ENCODE peak calls at places on chromosomes 5 and 9, in nine cellular contexts. One of them, this sample, is unnamed.

GRCh38 chr9:92393686-92394085 is 10.7 kb downstream of the OGN start:
- DNase-seq in PC-3: no peak
- DNase-seq in tibial artery: peak
- DNase-seq in A549: no peak
- DNase-seq in fibroblast of pulmonary artery: peak
- DNase-seq in bronchial epithelial cell: no peak
- DNase-seq in epithelial cell of proximal tubule: no peak
- DNase-seq in endodermal cell: no peak
- DNase-seq in cardiac muscle cell: peak
- DNase-seq in this sample: no peak

GRCh38 chr9:33867747-33868429 is 50.9 kb downstream of the UBE2R2 start:
- DNase-seq in A549: no peak
- DNase-seq in bronchial epithelial cell: no peak
- DNase-seq in cardiac muscle cell: no peak
- DNase-seq in fibroblast of pulmonary artery: peak
- DNase-seq in tibial artery: peak
- DNase-seq in epithelial cell of proximal tubule: no peak
- DNase-seq in PC-3: no peak
- DNase-seq in endodermal cell: no peak
- DNase-seq in this sample: no peak

GRCh38 chr5:135887447-135887864 is 8.2 kb downstream of the IL9 start:
- DNase-seq in bronchial epithelial cell: peak
- DNase-seq in fibroblast of pulmonary artery: peak
- DNase-seq in epithelial cell of proximal tubule: no peak
- DNase-seq in endodermal cell: peak
- DNase-seq in A549: peak
- DNase-seq in cardiac muscle cell: peak
- DNase-seq in tibial artery: no peak
- DNase-seq in PC-3: peak
- DNase-seq in this sample: peak

GRCh38 chr9:86664603-86665002 is 282.7 kb downstream of the GAS1 start:
- DNase-seq in PC-3: no peak
- DNase-seq in epithelial cell of proximal tubule: no peak
- DNase-seq in bronchial epithelial cell: no peak
- DNase-seq in A549: no peak
- DNase-seq in fibroblast of pulmonary artery: no peak
- DNase-seq in endodermal cell: no peak
- DNase-seq in tibial artery: no peak
- DNase-seq in cardiac muscle cell: peak
- DNase-seq in this sample: no peak

GRCh38 chr5:62732677-62733121 is 154.1 kb downstream of the LRRC70 start:
- DNase-seq in tibial artery: no peak
- DNase-seq in endodermal cell: no peak
- DNase-seq in PC-3: peak
- DNase-seq in cardiac muscle cell: peak
- DNase-seq in epithelial cell of proximal tubule: no peak
- DNase-seq in A549: no peak
- DNase-seq in fibroblast of pulmonary artery: peak
- DNase-seq in bronchial epithelial cell: no peak
- DNase-seq in this sample: no peak

GRCh38 chr9:132497731-132498130 is 84.7 kb upstream of the BARHL1 start:
- DNase-seq in A549: no peak
- DNase-seq in endodermal cell: no peak
- DNase-seq in PC-3: no peak
- DNase-seq in tibial artery: no peak
- DNase-seq in epithelial cell of proximal tubule: no peak
- DNase-seq in cardiac muscle cell: no peak
- DNase-seq in bronchial epithelial cell: no peak
- DNase-seq in fibroblast of pulmonary artery: no peak
- DNase-seq in this sample: no peak

GRCh38 chr5:13567819-13568218 is 376.7 kb downstream of the DNAH5 start:
- DNase-seq in bronchial epithelial cell: peak
- DNase-seq in tibial artery: no peak
- DNase-seq in A549: no peak
- DNase-seq in PC-3: peak
- DNase-seq in epithelial cell of proximal tubule: peak
- DNase-seq in fibroblast of pulmonary artery: no peak
- DNase-seq in endodermal cell: no peak
- DNase-seq in cardiac muscle cell: no peak
- DNase-seq in this sample: peak

GRCh38 chr5:127960126-127960744 is 123.3 kb upstream of the SLC12A2 start:
- DNase-seq in fibroblast of pulmonary artery: peak
- DNase-seq in A549: no peak
- DNase-seq in epithelial cell of proximal tubule: no peak
- DNase-seq in bronchial epithelial cell: no peak
- DNase-seq in cardiac muscle cell: peak
- DNase-seq in PC-3: no peak
- DNase-seq in tibial artery: no peak
- DNase-seq in endodermal cell: no peak
- DNase-seq in this sample: no peak

GRCh38 chr9:127179633-127180401 is 57.4 kb upstream of the ANGPTL2 start:
- DNase-seq in cardiac muscle cell: no peak
- DNase-seq in fibroblast of pulmonary artery: no peak
- DNase-seq in tibial artery: no peak
- DNase-seq in bronchial epithelial cell: no peak
- DNase-seq in PC-3: no peak
- DNase-seq in epithelial cell of proximal tubule: no peak
- DNase-seq in endodermal cell: peak
- DNase-seq in A549: no peak
- DNase-seq in this sample: no peak

GRCh38 chr5:137217599-137218200 is 281.4 kb downstream of the SPOCK1 start:
- DNase-seq in bronchial epithelial cell: peak
- DNase-seq in endodermal cell: no peak
- DNase-seq in epithelial cell of proximal tubule: peak
- DNase-seq in A549: no peak
- DNase-seq in fibroblast of pulmonary artery: peak
- DNase-seq in cardiac muscle cell: peak
- DNase-seq in tibial artery: no peak
- DNase-seq in PC-3: peak
- DNase-seq in this sample: peak

DNA sequence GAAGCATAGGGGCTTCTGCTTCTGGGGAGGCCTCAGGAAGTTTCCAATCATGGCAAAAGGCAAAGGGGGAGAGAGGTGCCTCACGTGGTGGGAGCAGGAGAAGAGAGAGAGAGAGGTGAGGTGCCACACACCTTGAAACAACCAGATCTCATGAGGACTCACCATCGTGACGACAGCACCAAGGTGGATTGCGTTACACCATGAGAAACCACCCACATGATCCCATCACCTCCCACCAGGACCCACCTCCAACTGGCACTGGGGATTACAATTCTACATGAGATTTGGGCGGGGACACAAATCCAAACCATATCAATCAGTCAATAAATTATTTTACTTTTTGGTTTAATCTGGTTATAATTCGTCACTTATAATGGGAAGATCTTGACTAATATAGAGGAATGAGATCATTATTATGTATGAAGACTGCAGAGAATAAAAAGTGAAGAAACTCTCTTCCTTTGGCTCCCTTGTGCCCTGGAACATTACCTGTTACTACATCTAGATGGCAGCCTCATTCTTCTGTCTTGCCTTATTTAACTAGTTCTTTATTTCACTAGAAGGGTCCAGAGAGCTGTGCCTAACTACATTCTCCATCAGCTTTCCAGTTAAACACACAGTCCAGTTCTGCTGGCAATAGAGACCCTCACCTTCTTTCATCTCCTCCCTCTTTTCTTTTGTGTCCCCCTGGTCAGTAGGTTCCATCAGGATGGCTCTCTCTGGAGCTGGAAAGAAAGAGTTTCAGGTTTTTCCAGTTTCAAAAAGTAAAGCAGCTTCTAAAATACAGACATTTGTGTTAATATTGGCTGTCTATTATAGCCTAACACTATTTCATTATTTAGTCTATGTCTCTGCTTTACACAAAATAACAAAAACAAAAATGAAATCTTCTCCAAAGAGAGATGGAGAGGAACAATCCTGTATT is 21.7 kb upstream of the SPINK7 start:
- DNase-seq in tibial artery: no peak
- DNase-seq in endodermal cell: peak
- DNase-seq in bronchial epithelial cell: peak
- DNase-seq in fibroblast of pulmonary artery: peak
- DNase-seq in A549: no peak
- DNase-seq in epithelial cell of proximal tubule: no peak
- DNase-seq in cardiac muscle cell: peak
- DNase-seq in PC-3: peak
- DNase-seq in this sample: peak
- TF ChIP-seq CTCF in tibial artery: no peak
- TF ChIP-seq CTCF in endodermal cell: peak
- TF ChIP-seq CTCF in bronchial epithelial cell: peak
- TF ChIP-seq CTCF in fibroblast of pulmonary artery: peak
- TF ChIP-seq CTCF in A549: peak
- TF ChIP-seq CTCF in epithelial cell of proximal tubule: peak
- TF ChIP-seq CTCF in cardiac muscle cell: peak
- TF ChIP-seq CTCF in PC-3: peak
- TF ChIP-seq CTCF in this sample: peak

GRCh38 chr9:136529516-136530471 is 16.1 kb downstream of the NOTCH1 start:
- DNase-seq in endodermal cell: no peak
- DNase-seq in PC-3: no peak
- DNase-seq in epithelial cell of proximal tubule: no peak
- DNase-seq in A549: no peak
- DNase-seq in cardiac muscle cell: no peak
- DNase-seq in fibroblast of pulmonary artery: peak
- DNase-seq in tibial artery: no peak
- DNase-seq in bronchial epithelial cell: no peak
- DNase-seq in this sample: no peak
- H3K4me3 ChIP-seq in endodermal cell: no peak
- H3K4me3 ChIP-seq in PC-3: no peak
- H3K4me3 ChIP-seq in epithelial cell of proximal tubule: no peak
- H3K4me3 ChIP-seq in A549: no peak
- H3K4me3 ChIP-seq in cardiac muscle cell: no peak
- H3K4me3 ChIP-seq in fibroblast of pulmonary artery: no peak
- H3K4me3 ChIP-seq in tibial artery: no peak
- H3K4me3 ChIP-seq in bronchial epithelial cell: no peak
- H3K4me3 ChIP-seq in this sample: no peak

DNA sequence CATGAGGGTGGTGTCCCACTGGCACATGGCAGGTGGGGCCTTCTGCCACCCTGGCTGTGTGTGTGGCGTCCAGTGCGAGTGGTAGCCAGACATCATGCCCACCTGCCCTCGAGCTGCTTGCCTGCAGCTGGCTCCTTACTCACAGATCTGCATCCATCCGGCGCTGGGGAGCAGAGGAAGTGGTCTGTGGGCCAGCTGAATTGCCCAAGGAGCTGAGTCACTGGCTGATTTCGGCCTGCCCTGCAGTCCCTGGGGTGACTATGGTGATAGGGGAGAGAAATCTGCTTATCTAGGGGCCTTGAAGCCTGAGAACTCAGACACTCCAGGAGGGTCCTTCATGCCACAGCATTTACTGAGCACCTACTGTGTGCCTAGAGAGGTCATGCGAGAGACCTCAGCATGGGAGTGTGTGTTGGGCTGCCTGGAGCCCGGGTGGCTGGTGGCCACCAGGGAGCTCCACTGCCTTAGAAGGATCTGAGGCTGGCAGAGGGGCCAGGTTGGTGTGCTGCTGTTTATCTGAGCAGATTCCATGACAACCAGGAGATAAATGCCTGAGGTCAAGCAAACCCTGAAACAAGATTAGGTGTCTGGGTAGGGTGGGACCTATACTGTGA is 57.1 kb downstream of the SLC22A5 start:
- DNase-seq in PC-3: peak
- DNase-seq in endodermal cell: peak
- DNase-seq in bronchial epithelial cell: peak
- DNase-seq in A549: peak
- DNase-seq in cardiac muscle cell: peak
- DNase-seq in fibroblast of pulmonary artery: peak
- DNase-seq in tibial artery: peak
- DNase-seq in epithelial cell of proximal tubule: no peak
- DNase-seq in this sample: peak
- TF ChIP-seq CTCF in PC-3: peak
- TF ChIP-seq CTCF in endodermal cell: peak
- TF ChIP-seq CTCF in bronchial epithelial cell: peak
- TF ChIP-seq CTCF in A549: peak
- TF ChIP-seq CTCF in cardiac muscle cell: peak
- TF ChIP-seq CTCF in fibroblast of pulmonary artery: peak
- TF ChIP-seq CTCF in tibial artery: peak
- TF ChIP-seq CTCF in epithelial cell of proximal tubule: peak
- TF ChIP-seq CTCF in this sample: peak

GRCh38 chr5:88815048-88815789 is 67.8 kb downstream of the MEF2C start:
- DNase-seq in A549: no peak
- DNase-seq in PC-3: no peak
- DNase-seq in bronchial epithelial cell: no peak
- DNase-seq in endodermal cell: no peak
- DNase-seq in cardiac muscle cell: no peak
- DNase-seq in tibial artery: no peak
- DNase-seq in fibroblast of pulmonary artery: no peak
- DNase-seq in epithelial cell of proximal tubule: no peak
- DNase-seq in this sample: no peak
- H3K4me3 ChIP-seq in A549: no peak
- H3K4me3 ChIP-seq in PC-3: no peak
- H3K4me3 ChIP-seq in bronchial epithelial cell: no peak
- H3K4me3 ChIP-seq in endodermal cell: no peak
- H3K4me3 ChIP-seq in cardiac muscle cell: no peak
- H3K4me3 ChIP-seq in tibial artery: no peak
- H3K4me3 ChIP-seq in fibroblast of pulmonary artery: no peak
- H3K4me3 ChIP-seq in epithelial cell of proximal tubule: no peak
- H3K4me3 ChIP-seq in this sample: no peak

DNA sequence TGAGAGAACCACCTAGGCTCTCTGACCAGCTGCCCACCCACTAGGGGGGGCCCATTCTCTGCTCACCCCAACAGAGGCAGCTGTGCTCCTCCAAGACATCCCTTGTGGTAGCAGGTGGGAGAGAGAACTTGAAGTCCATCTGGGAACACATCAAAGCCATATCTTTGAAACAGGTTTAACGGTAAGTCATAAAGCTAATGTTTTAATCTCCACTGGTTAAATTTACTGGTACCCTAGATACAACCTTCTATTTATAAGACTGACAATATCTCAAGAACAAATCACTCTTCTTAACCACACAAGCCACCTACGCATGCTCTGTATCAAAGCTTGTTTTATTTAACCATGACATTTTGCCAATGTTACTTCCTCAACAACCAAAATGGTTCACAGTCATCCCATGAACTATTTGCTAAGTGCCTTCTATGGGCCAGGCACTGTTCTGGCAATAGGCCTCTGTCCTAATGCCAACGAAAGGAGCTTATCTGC is 20.4 kb downstream of the AUH start:
- DNase-seq in A549: no peak
- DNase-seq in cardiac muscle cell: no peak
- DNase-seq in bronchial epithelial cell: no peak
- DNase-seq in PC-3: no peak
- DNase-seq in fibroblast of pulmonary artery: no peak
- DNase-seq in endodermal cell: no peak
- DNase-seq in epithelial cell of proximal tubule: no peak
- DNase-seq in tibial artery: no peak
- DNase-seq in this sample: no peak
- TF ChIP-seq CTCF in A549: no peak
- TF ChIP-seq CTCF in cardiac muscle cell: no peak
- TF ChIP-seq CTCF in bronchial epithelial cell: no peak
- TF ChIP-seq CTCF in PC-3: no peak
- TF ChIP-seq CTCF in fibroblast of pulmonary artery: no peak
- TF ChIP-seq CTCF in endodermal cell: no peak
- TF ChIP-seq CTCF in epithelial cell of proximal tubule: peak
- TF ChIP-seq CTCF in tibial artery: no peak
- TF ChIP-seq CTCF in this sample: no peak

GRCh38 chr9:37946041-37946440 is 42.1 kb upstream of the SLC25A51 start:
- DNase-seq in cardiac muscle cell: no peak
- DNase-seq in PC-3: no peak
- DNase-seq in epithelial cell of proximal tubule: no peak
- DNase-seq in fibroblast of pulmonary artery: no peak
- DNase-seq in A549: no peak
- DNase-seq in tibial artery: no peak
- DNase-seq in endodermal cell: no peak
- DNase-seq in bronchial epithelial cell: no peak
- DNase-seq in this sample: no peak
- H3K4me3 ChIP-seq in cardiac muscle cell: no peak
- H3K4me3 ChIP-seq in PC-3: no peak
- H3K4me3 ChIP-seq in epithelial cell of proximal tubule: no peak
- H3K4me3 ChIP-seq in fibroblast of pulmonary artery: no peak
- H3K4me3 ChIP-seq in A549: no peak
- H3K4me3 ChIP-seq in tibial artery: no peak
- H3K4me3 ChIP-seq in endodermal cell: no peak
- H3K4me3 ChIP-seq in bronchial epithelial cell: no peak
- H3K4me3 ChIP-seq in this sample: no peak

GRCh38 chr5:179274321-179275315 is 70.6 kb downstream of the ADAMTS2 start:
- DNase-seq in fibroblast of pulmonary artery: no peak
- DNase-seq in cardiac muscle cell: no peak
- DNase-seq in tibial artery: no peak
- DNase-seq in epithelial cell of proximal tubule: no peak
- DNase-seq in endodermal cell: no peak
- DNase-seq in PC-3: no peak
- DNase-seq in A549: no peak
- DNase-seq in bronchial epithelial cell: no peak
- DNase-seq in this sample: no peak
- TF ChIP-seq CTCF in fibroblast of pulmonary artery: peak
- TF ChIP-seq CTCF in cardiac muscle cell: peak
- TF ChIP-seq CTCF in tibial artery: no peak
- TF ChIP-seq CTCF in epithelial cell of proximal tubule: peak
- TF ChIP-seq CTCF in endodermal cell: peak
- TF ChIP-seq CTCF in PC-3: peak
- TF ChIP-seq CTCF in A549: no peak
- TF ChIP-seq CTCF in bronchial epithelial cell: no peak
- TF ChIP-seq CTCF in this sample: no peak

This sample was measured in epithelial cell of esophagus.